ENCODE peak calls at places on chromosomes 4 and X, in five cellular contexts. One of them, this sample, is unnamed.

GRCh38 chrX:9635368-9635767 is 130.3 kb downstream of the GPR143 start:
- DNase-seq in posterior vena cava: no peak
- DNase-seq in psoas muscle: no peak
- DNase-seq in COR-L47: no peak
- DNase-seq in stimulated activated CD4-positive, alpha-beta T cell treated with anti-CD3 and anti-CD28 coated beads, Interleukin-4, amount 100 ng/mL, for 48 hours: no peak
- DNase-seq in this sample: no peak

GRCh38 chr4:123600921-123601904 is 204.6 kb downstream of the SPRY1 start:
- DNase-seq in posterior vena cava: no peak
- DNase-seq in psoas muscle: no peak
- DNase-seq in COR-L47: no peak
- DNase-seq in stimulated activated CD4-positive, alpha-beta T cell treated with anti-CD3 and anti-CD28 coated beads, Interleukin-4, amount 100 ng/mL, for 48 hours: no peak
- DNase-seq in this sample: no peak

GRCh38 chrX:9923357-9923756 is 43.8 kb upstream of the CLDN34 start:
- DNase-seq in posterior vena cava: no peak
- DNase-seq in psoas muscle: no peak
- DNase-seq in COR-L47: no peak
- DNase-seq in stimulated activated CD4-positive, alpha-beta T cell treated with anti-CD3 and anti-CD28 coated beads, Interleukin-4, amount 100 ng/mL, for 48 hours: no peak
- DNase-seq in this sample: no peak

GRCh38 chrX:104330966-104331365 is 76.2 kb upstream of the ESX1 start:
- DNase-seq in posterior vena cava: no peak
- DNase-seq in psoas muscle: no peak
- DNase-seq in COR-L47: no peak
- DNase-seq in stimulated activated CD4-positive, alpha-beta T cell treated with anti-CD3 and anti-CD28 coated beads, Interleukin-4, amount 100 ng/mL, for 48 hours: no peak
- DNase-seq in this sample: no peak

GRCh38 chr4:76449824-76450223 is 14.8 kb downstream of the SHROOM3 start:
- DNase-seq in posterior vena cava: no peak
- DNase-seq in psoas muscle: no peak
- DNase-seq in COR-L47: no peak
- DNase-seq in stimulated activated CD4-positive, alpha-beta T cell treated with anti-CD3 and anti-CD28 coated beads, Interleukin-4, amount 100 ng/mL, for 48 hours: no peak
- DNase-seq in this sample: no peak

GRCh38 chr4:7655549-7656243 is 221.0 kb upstream of the PSAPL1 start:
- DNase-seq in posterior vena cava: peak
- DNase-seq in psoas muscle: peak
- DNase-seq in COR-L47: peak
- DNase-seq in stimulated activated CD4-positive, alpha-beta T cell treated with anti-CD3 and anti-CD28 coated beads, Interleukin-4, amount 100 ng/mL, for 48 hours: no peak
- DNase-seq in this sample: no peak

GRCh38 chr4:109738104-109738872 is 8.4 kb upstream of the PLA2G12A start:
- DNase-seq in posterior vena cava: no peak
- DNase-seq in psoas muscle: no peak
- DNase-seq in COR-L47: no peak
- DNase-seq in stimulated activated CD4-positive, alpha-beta T cell treated with anti-CD3 and anti-CD28 coated beads, Interleukin-4, amount 100 ng/mL, for 48 hours: no peak
- DNase-seq in this sample: no peak

GRCh38 chr4:59057804-59058203 is 1947.6 kb upstream of the IGFBP7 start:
- DNase-seq in posterior vena cava: no peak
- DNase-seq in psoas muscle: no peak
- DNase-seq in COR-L47: no peak
- DNase-seq in stimulated activated CD4-positive, alpha-beta T cell treated with anti-CD3 and anti-CD28 coated beads, Interleukin-4, amount 100 ng/mL, for 48 hours: no peak
- DNase-seq in this sample: no peak

GRCh38 chr4:134200811-134201215 is 776 bp downstream of the PABPC4L start:
- DNase-seq in posterior vena cava: peak
- DNase-seq in psoas muscle: peak
- DNase-seq in COR-L47: no peak
- DNase-seq in stimulated activated CD4-positive, alpha-beta T cell treated with anti-CD3 and anti-CD28 coated beads, Interleukin-4, amount 100 ng/mL, for 48 hours: no peak
- DNase-seq in this sample: no peak

GRCh38 chr4:139816856-139817255 is 151.2 kb downstream of the MGST2 start:
- DNase-seq in posterior vena cava: no peak
- DNase-seq in psoas muscle: no peak
- DNase-seq in COR-L47: no peak
- DNase-seq in stimulated activated CD4-positive, alpha-beta T cell treated with anti-CD3 and anti-CD28 coated beads, Interleukin-4, amount 100 ng/mL, for 48 hours: no peak
- DNase-seq in this sample: no peak

GRCh38 chr4:16544251-16544721 is 318.0 kb upstream of the TAPT1 start:
- DNase-seq in posterior vena cava: no peak
- DNase-seq in psoas muscle: no peak
- DNase-seq in COR-L47: no peak
- DNase-seq in stimulated activated CD4-positive, alpha-beta T cell treated with anti-CD3 and anti-CD28 coated beads, Interleukin-4, amount 100 ng/mL, for 48 hours: no peak
- DNase-seq in this sample: no peak

GRCh38 chr4:163988921-163989320 is 494.4 kb downstream of the TMA16 start:
- DNase-seq in posterior vena cava: no peak
- DNase-seq in psoas muscle: no peak
- DNase-seq in COR-L47: no peak
- DNase-seq in stimulated activated CD4-positive, alpha-beta T cell treated with anti-CD3 and anti-CD28 coated beads, Interleukin-4, amount 100 ng/mL, for 48 hours: no peak
- DNase-seq in this sample: no peak

GRCh38 chr4:176150283-176150682 is 45.1 kb downstream of the SPATA4 start:
- DNase-seq in posterior vena cava: no peak
- DNase-seq in psoas muscle: no peak
- DNase-seq in COR-L47: no peak
- DNase-seq in stimulated activated CD4-positive, alpha-beta T cell treated with anti-CD3 and anti-CD28 coated beads, Interleukin-4, amount 100 ng/mL, for 48 hours: no peak
- DNase-seq in this sample: no peak

GRCh38 chr4:151727365-151727764 is 33.4 kb downstream of the GATB start:
- DNase-seq in posterior vena cava: no peak
- DNase-seq in psoas muscle: no peak
- DNase-seq in COR-L47: no peak
- DNase-seq in stimulated activated CD4-positive, alpha-beta T cell treated with anti-CD3 and anti-CD28 coated beads, Interleukin-4, amount 100 ng/mL, for 48 hours: no peak
- DNase-seq in this sample: no peak

GRCh38 chrX:69556094-69557011 is 52.2 kb downstream of the NALF2 start:
- DNase-seq in posterior vena cava: no peak
- DNase-seq in psoas muscle: no peak
- DNase-seq in COR-L47: no peak
- DNase-seq in stimulated activated CD4-positive, alpha-beta T cell treated with anti-CD3 and anti-CD28 coated beads, Interleukin-4, amount 100 ng/mL, for 48 hours: no peak
- DNase-seq in this sample: no peak

GRCh38 chrX:68842781-68843581 is 14.2 kb downstream of the EFNB1 start:
- DNase-seq in posterior vena cava: no peak
- DNase-seq in psoas muscle: no peak
- DNase-seq in COR-L47: no peak
- DNase-seq in stimulated activated CD4-positive, alpha-beta T cell treated with anti-CD3 and anti-CD28 coated beads, Interleukin-4, amount 100 ng/mL, for 48 hours: no peak
- DNase-seq in this sample: no peak